ENCODE peak calls at places on chromosomes 6 and 20, in five cellular contexts. U is aorta, M is uterus, O is tibial nerve, N is pancreas. D is an unnamed sample.

GRCh38 chr6:132865364-132865763 is 51.0 kb downstream of the RPS12 start:
- DNase-seq in U (no peak), M (no peak), O (no peak), N (no peak), D (no peak)

GRCh38 chr6:11525468-11526155 is 11.9 kb upstream of the TMEM170B start:
- DNase-seq in U (no peak), M (peak), O (peak), N (no peak), D (no peak)

GRCh38 chr6:2857580-2858337 is 16.1 kb upstream of the SERPINB1 start:
- DNase-seq in U (peak), M (no peak), O (no peak), N (no peak), D (peak)

GRCh38 chr6:30490031-30490876 is 945 bp downstream of the HLA-E start:
- DNase-seq in U (peak), M (peak), O (peak), N (peak), D (peak)

GRCh38 chr20:23018941-23019340 is 16.2 kb upstream of the SSTR4 start:
- DNase-seq in U (no peak), M (no peak), O (no peak), N (no peak), D (peak)

GRCh38 chr6:137543114-137543513 is 48.9 kb upstream of the OLIG3 start:
- DNase-seq in U (no peak), M (no peak), O (no peak), N (no peak), D (no peak)

GRCh38 chr20:8254911-8255582 is 123.0 kb downstream of the PLCB1 start:
- DNase-seq in U (no peak), M (no peak), O (no peak), N (no peak), D (no peak)

GRCh38 chr6:26199057-26199772 is 112.0 kb downstream of the HFE start:
- DNase-seq in U (peak), M (peak), O (peak), N (no peak), D (peak)

GRCh38 chr6:144278659-144279314 is 6.3 kb upstream of the UTRN start:
- DNase-seq in U (no peak), M (no peak), O (no peak), N (no peak), D (no peak)
- H3K27ac ChIP-seq in U (no peak), M (no peak), O (no peak), N (no peak), D (no peak)

DNA sequence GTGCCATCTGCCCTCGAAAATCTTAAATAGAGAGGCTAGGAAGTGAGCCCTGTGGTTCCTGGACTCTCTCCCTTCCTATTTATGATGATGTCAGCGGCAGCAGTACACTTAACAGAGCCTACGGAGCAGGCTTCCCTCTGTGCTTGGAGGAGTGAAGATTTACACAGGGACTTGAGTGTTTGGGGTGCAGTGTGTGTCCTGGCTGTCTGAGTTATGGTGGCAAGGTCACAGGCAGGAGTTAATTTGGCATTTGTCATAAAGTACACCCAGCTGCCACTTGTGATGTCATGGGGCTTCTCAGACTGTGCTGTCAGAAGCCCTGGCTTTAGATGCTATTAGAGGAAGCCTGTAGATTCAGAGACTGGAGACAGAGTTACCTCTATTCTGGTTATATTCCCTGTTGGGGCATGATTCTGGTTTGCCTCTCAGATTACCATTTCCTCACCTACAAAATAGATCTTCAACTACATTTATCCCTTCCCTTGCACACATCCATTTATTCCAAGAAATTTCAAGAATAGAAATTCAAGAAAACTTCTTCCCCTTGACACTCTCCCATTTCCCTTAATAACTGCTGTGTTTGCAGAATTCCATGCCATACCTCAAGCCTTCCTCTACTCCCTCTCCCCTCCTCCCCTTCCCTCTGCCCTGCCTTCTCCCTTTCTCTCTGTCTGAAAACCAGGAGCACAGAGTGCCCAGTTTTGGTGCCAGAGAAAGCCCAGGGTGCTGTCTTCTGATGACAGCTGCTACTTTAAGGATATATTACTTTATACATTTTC is 72.1 kb downstream of the SLC24A3 start:
- DNase-seq in U (no peak), M (peak), O (no peak), N (no peak), D (no peak)
- H3K27ac ChIP-seq in U (no peak), M (peak), O (no peak), N (no peak), D (no peak)

GRCh38 chr6:46635462-46635861 is 17.2 kb downstream of the CYP39A1 start:
- DNase-seq in U (no peak), M (no peak), O (no peak), N (no peak), D (no peak)

GRCh38 chr6:46637933-46638332 is 14.7 kb downstream of the CYP39A1 start:
- DNase-seq in U (no peak), M (no peak), O (no peak), N (no peak), D (no peak)

GRCh38 chr6:46637145-46637544 is 15.5 kb downstream of the CYP39A1 start:
- DNase-seq in U (no peak), M (no peak), O (no peak), N (no peak), D (no peak)

GRCh38 chr6:46642928-46643751 is 9.5 kb downstream of the CYP39A1 start:
- DNase-seq in U (no peak), M (no peak), O (no peak), N (no peak), D (no peak)

GRCh38 chr6:46638650-46639049 is 14.0 kb downstream of the CYP39A1 start:
- DNase-seq in U (no peak), M (no peak), O (no peak), N (no peak), D (no peak)
- H3K27ac ChIP-seq in U (no peak), M (no peak), O (no peak), N (no peak), D (no peak)

GRCh38 chr20:46348972-46349741 is 40.9 kb upstream of the CDH22 start:
- DNase-seq in U (no peak), M (no peak), O (peak), N (peak), D (no peak)
- H3K27ac ChIP-seq in U (no peak), M (no peak), O (peak), N (no peak), D (no peak)

DNA sequence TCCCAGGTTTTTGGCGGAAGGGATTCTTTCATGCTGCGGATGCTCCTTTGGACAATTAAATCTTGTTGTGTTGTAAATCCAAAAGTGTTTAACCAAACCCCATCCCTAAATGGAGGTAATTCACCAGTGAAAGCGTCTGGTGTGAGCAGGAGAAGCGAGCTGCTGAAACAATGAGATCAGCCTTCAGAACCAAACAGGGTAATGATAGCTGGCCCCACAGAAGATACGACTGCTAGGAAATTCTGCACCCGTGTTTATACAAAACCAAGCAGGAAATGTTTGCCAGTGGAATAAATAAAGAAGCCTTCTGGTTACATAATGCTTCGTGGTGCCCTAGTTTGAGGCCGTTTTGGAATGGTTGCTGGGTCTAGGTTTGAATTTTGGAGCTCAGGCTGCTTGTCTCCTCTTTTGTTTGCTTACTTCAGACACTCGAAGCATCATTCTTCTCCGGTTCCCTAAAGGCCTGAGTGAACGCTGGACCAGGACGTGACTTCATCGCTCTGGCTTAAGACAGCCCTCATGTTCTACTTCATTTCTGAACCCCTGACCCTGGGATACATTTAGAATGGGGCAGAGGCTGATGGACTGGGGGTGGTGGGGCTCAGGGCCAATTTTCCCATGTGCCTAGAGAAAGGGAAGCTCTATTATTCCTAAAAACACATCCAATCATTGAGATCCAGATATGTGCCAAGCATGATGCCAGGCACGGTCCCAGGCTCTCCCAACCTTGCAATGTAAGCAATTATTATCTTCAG is 61.6 kb upstream of the JAG1 start:
- DNase-seq in U (no peak), M (no peak), O (no peak), N (no peak), D (no peak)
- H3K27ac ChIP-seq in U (no peak), M (no peak), O (peak), N (no peak), D (no peak)

GRCh38 chr6:167937301-167937700 is 60.2 kb upstream of the KIF25 start:
- DNase-seq in U (no peak), M (no peak), O (no peak), N (no peak), D (no peak)

GRCh38 chr6:167932468-167933276 is 64.8 kb upstream of the KIF25 start:
- DNase-seq in U (no peak), M (no peak), O (no peak), N (peak), D (no peak)

GRCh38 chr6:167933847-167934246 is 63.6 kb upstream of the KIF25 start:
- DNase-seq in U (no peak), M (no peak), O (no peak), N (no peak), D (no peak)

GRCh38 chr6:167933290-167933689 is 64.2 kb upstream of the KIF25 start:
- DNase-seq in U (no peak), M (no peak), O (no peak), N (no peak), D (no peak)

DNA sequence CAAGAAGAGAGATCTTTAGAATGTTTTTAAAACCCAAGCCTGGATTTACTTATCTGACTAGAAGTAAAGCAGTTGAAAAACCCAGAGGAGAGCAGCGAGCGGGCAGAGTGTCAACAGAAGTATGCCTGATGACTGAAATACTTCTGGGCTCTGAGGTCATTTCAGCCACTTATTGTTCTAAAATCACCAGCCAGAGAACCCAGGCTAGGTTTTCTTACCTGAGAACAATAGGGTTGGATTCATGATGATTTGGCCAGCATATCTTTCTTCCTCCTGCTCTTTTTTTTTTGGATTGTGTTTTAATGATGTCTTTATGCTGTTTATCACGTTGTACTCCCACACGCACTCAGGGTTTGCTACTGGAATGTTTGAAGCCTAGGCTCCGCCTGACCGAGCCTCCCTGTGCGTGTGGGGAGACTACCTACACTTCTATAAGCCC is 63.0 kb upstream of the KIF25 start:
- DNase-seq in U (no peak), M (no peak), O (no peak), N (no peak), D (no peak)
- H3K27ac ChIP-seq in U (no peak), M (no peak), O (peak), N (peak), D (peak)

GRCh38 chr20:44016525-44016924 is 101.9 kb downstream of the TOX2 start:
- DNase-seq in U (peak), M (no peak), O (no peak), N (no peak), D (no peak)
- H3K27ac ChIP-seq in U (no peak), M (no peak), O (no peak), N (no peak), D (no peak)

DNA sequence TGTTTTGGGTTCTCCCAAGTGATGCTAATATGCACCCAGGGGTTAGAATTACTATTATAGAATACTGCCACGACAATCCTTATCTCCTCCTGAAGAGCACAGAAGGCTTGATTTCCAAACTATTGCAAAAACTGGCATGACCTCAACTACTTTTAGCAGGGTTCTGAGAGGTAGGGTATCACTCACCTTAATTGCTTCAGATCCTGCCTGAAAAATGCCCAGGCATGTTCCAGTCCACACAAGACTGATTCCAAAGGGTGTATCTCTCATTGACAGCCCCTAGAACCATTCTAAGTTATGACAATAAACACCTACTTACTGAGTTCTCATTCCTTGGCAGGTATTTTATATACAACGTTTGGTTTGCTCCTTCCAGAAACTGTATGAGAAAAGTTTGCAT is 5.0 kb upstream of the DSE start:
- DNase-seq in U (no peak), M (no peak), O (no peak), N (no peak), D (no peak)
- H3K27ac ChIP-seq in U (no peak), M (no peak), O (no peak), N (no peak), D (no peak)

GRCh38 chr20:53294804-53295203 is 298.8 kb downstream of the ZNF217 start:
- DNase-seq in U (no peak), M (no peak), O (no peak), N (no peak), D (no peak)

GRCh38 chr20:53296451-53297153 is 297.0 kb downstream of the ZNF217 start:
- DNase-seq in U (no peak), M (no peak), O (no peak), N (no peak), D (no peak)

GRCh38 chr20:53297154-53297529 is 296.5 kb downstream of the ZNF217 start:
- DNase-seq in U (no peak), M (no peak), O (no peak), N (no peak), D (no peak)

GRCh38 chr20:53291548-53291947 is 302.1 kb downstream of the ZNF217 start:
- DNase-seq in U (no peak), M (no peak), O (no peak), N (no peak), D (no peak)

GRCh38 chr20:53292347-53292746 is 301.3 kb downstream of the ZNF217 start:
- DNase-seq in U (no peak), M (no peak), O (no peak), N (no peak), D (no peak)
- H3K27ac ChIP-seq in U (no peak), M (no peak), O (no peak), N (no peak), D (no peak)

DNA sequence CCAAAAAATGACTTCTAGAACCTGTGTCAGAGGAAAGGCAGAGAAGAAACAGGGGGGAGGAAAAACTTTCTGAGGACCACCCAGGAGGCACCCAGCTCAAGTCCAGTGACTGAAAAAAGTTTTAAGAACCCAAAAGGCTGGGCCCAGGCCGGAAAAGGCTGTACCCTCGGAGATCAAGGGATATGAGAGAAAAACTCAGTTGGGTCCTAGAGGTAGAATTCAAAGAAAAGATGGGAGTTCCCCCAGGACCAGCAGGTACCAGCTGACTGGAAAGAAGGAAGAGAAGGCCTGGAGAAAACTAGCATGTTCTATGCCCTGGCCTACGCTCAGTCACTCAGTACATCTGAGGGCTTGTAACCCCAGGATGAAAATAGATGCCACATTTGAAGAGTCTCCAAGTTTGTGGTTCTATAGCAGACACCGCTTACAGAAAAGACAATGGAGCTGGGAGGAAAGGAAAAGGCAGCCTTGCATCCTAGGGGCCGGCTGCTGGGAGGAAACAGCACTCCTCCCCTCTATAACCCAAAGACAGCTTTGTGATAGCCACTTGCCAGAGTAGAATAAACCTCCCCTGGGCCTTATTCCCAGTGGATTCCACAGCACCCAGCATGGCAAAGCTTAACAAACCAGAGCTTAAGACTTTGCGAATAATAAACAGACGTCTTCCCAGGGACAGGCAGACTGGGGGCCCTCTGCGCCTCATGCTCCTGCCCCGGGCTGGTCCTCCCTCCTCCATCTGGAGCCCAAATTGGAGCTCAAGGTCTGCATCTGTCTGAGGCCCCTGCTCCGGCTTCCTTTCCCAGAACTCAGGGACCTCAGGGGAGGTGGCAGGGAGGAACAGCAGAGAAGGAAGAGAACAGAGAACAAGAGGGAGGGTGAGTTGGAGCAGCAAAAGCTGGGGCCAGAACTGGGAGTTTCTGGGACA is 8.9 kb upstream of the TAF8 start:
- DNase-seq in U (no peak), M (no peak), O (no peak), N (no peak), D (no peak)
- H3K27ac ChIP-seq in U (no peak), M (no peak), O (peak), N (no peak), D (no peak)